ENCODE peak calls at places on chromosomes 7 and 10, in five cellular contexts. C is A549, G is heart left ventricle, O is HepG2, T is thoracic aorta. H is an unnamed sample. For H3K4me1, the result is how much of the 10 kb centered on the place peaks cover.

GRCh38 chr10:102322914-102323313 is 72.6 kb upstream of the NFKB2 start:
- DNase-seq in C (no peak), G (no peak), O (no peak), T (no peak), H (no peak)

GRCh38 chr7:106367018-106367420 is 82.2 kb upstream of the NAMPT start:
- DNase-seq in C (no peak), G (no peak), O (peak), T (no peak), H (no peak)

GRCh38 chr10:21336476-21337170 is 188.9 kb downstream of the SKIDA1 start:
- DNase-seq in C (peak), G (peak), O (peak), T (peak), H (no peak)

GRCh38 chr7:155874411-155874810 is 62.1 kb upstream of the SHH start:
- DNase-seq in C (no peak), G (no peak), O (no peak), T (no peak), H (no peak)

GRCh38 chr10:66586897-66587679 is 338.7 kb upstream of the LRRTM3 start:
- DNase-seq in C (no peak), G (peak), O (no peak), T (no peak), H (no peak)

GRCh38 chr10:71877818-71878217 is 26.8 kb upstream of the PSAP start:
- DNase-seq in C (no peak), G (no peak), O (no peak), T (no peak), H (no peak)

GRCh38 chr7:3888096-3888495 is 587.0 kb downstream of the SDK1 start:
- DNase-seq in C (no peak), G (no peak), O (no peak), T (no peak), H (peak)

GRCh38 chr10:119714484-119714816 is 11.4 kb upstream of the INPP5F start:
- DNase-seq in C (no peak), G (no peak), O (no peak), T (no peak), H (no peak)

GRCh38 chr10:10131984-10132383 is 885.7 kb upstream of the CELF2 start:
- DNase-seq in C (no peak), G (no peak), O (no peak), T (no peak), H (no peak)

GRCh38 chr7:141228482-141228881 is 154.6 kb downstream of the TMEM178B start:
- DNase-seq in C (no peak), G (no peak), O (no peak), T (no peak), H (no peak)

GRCh38 chr7:116630932-116631449 is 41.0 kb upstream of the MET start:
- DNase-seq in C (peak), G (peak), O (peak), T (peak), H (peak)

GRCh38 chr7:81492240-81492639 is 277.6 kb downstream of the HGF start:
- DNase-seq in C (no peak), G (no peak), O (no peak), T (no peak), H (no peak)

GRCh38 chr7:73423519-73424485 is 9.8 kb upstream of the FZD9 start:
- DNase-seq in C (no peak), G (no peak), O (peak), T (no peak), H (no peak)

GRCh38 chr7:30141405-30142045 is 6.7 kb downstream of the MTURN start:
- DNase-seq in C (no peak), G (no peak), O (no peak), T (no peak), H (no peak)

GRCh38 chr7:73738220-73738611 is 386 bp downstream of the ABHD11 start:
- DNase-seq in C (peak), G (peak), O (no peak), T (no peak), H (peak)

GRCh38 chr10:86904600-86904999 is 52.8 kb downstream of the MMRN2 start:
- DNase-seq in C (no peak), G (no peak), O (no peak), T (no peak), H (no peak)

GRCh38 chr10:110413049-110413783 is 84.5 kb upstream of the DUSP5 start:
- DNase-seq in C (no peak), G (no peak), O (no peak), T (no peak), H (no peak)
- H3K4me1 ChIP-seq in C (half or more), G (under half), O (half or more), T (under half), H (under half)

DNA sequence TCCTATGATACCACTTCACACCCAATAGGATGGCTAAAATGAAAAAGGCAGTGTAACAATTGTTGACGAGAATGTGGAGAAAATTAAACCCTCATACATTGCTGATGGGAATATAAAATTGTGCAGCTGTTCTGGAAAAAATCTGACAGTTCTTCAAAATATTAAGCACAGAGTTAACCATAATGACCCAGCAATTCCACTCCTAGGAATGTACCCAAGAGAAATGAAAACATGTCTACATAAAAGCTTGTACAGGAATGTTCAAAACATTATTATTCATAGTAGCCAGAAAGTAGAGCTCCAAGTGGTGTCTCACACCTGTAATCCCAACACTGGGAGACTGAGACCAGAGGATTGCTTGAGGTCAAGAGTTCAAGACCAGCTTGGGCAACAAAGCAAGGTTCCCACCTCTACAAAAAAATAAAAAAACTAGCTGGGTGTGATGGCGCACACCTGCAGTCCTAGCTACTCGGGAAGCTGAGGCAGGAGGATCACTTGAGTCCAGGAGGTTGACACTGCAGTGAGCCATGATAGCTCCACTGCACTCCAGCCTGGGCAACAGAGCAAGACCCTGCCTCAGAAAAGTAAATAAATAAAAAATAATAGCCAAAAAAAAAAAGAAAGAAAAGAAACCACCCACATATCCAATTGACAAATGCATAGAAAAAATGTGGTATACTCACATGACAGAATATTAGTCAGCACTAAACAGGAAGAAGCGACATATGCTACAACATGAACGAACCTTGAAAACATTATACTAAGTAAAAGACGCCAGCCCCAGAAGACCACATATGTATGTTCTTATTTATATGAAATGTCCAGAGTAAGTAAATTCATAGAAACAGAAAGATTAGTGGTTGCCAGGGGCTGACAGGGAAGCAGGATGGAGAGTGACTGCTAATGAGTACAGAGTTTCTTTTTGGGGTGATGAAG is 5.0 kb downstream of the RHEB start:
- DNase-seq in C (no peak), G (no peak), O (no peak), T (no peak), H (no peak)
- H3K4me1 ChIP-seq in C (under half), G (half or more), O (under half), T (half or more), H (half or more)

GRCh38 chr7:130940326-130940725 is 206.3 kb upstream of the KLF14 start:
- DNase-seq in C (no peak), G (no peak), O (no peak), T (no peak), H (no peak)
- H3K4me1 ChIP-seq in C (half or more), G (half or more), O (half or more), T (half or more), H (half or more)

DNA sequence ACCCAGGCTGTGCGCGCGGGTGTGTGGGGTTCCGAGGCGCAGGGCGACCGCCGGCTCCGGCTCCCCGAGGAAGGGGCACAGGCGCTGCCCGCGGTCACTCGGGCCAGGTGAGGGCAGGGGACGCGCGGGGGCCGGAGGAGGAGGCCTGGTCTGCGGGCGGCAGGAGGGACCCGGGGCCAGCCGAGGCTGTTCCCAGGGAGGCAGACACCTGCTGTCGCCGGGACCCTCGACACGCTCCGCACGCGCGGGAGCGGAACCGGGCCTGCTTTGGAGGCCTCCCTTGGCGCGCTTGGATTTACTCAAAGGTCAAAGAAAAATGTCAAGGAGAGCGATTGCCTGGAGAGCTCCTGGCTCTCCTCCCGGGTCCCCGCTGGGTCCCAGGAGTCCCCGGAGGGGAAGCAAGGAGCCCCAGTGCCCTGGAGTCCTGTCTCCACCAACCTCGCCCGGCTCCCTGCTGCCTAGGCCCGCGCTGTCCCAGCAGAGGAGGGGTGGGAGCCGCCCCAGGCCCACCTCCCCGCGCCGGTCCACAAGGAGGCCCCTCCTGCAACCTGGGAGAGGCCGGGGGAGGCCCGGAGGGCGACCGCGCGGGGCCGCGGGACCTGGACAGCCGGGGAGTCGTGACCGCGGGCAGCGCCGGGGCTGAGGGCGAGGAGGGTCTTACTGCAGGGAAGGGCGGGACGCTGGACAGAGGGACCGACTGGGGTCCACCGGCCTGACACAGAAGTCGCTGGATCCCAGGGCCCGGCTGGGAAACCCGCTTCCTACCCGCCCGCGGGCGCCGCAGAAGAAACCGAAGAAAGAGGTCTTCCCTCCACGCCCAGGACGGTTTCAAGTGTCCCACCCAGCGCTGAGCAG is 348.9 kb downstream of the DNAJB6 start:
- DNase-seq in C (no peak), G (no peak), O (no peak), T (no peak), H (no peak)
- H3K4me1 ChIP-seq in C (under half), G (under half), O (under half), T (under half), H (under half)

GRCh38 chr7:47580175-47580701 is 1.7 kb downstream of the TNS3 start:
- DNase-seq in C (peak), G (no peak), O (peak), T (no peak), H (no peak)
- H3K4me1 ChIP-seq in C (half or more), G (half or more), O (half or more), T (half or more), H (under half)

GRCh38 chr10:79258894-79259293 is 88.4 kb upstream of the PPIF start:
- DNase-seq in C (no peak), G (no peak), O (no peak), T (no peak), H (no peak)
- H3K4me1 ChIP-seq in C (under half), G (half or more), O (under half), T (under half), H (under half)

GRCh38 chr10:95290446-95290800 is 380 bp downstream of the PDLIM1 start:
- DNase-seq in C (no peak), G (no peak), O (no peak), T (no peak), H (no peak)
- H3K4me1 ChIP-seq in C (under half), G (under half), O (half or more), T (half or more), H (under half)